ENCODE peak calls at places on chromosomes 11 and 22, in five cellular contexts. A is spleen, P is A549, F is stomach, O is upper lobe of left lung. S is an unnamed sample.

GRCh38 chr11:80034801-80035200 is 594.0 kb upstream of the TENM4 start:
- DNase-seq in F (no peak), O (no peak), P (no peak), A (no peak), S (no peak)

GRCh38 chr11:12222099-12222751 is 111.8 kb downstream of the MICAL2 start:
- DNase-seq in O (peak; percentile 85), F (peak; percentile 51), P (no peak), A (no peak), S (no peak)

GRCh38 chr11:63764712-63765631 is 3.6 kb downstream of the ZFTA start:
- DNase-seq in P (no peak), O (no peak), A (no peak), F (no peak), S (peak; percentile 80)

GRCh38 chr22:40703731-40704130 is 24.4 kb downstream of the MCHR1 start:
- DNase-seq in A (no peak), O (no peak), F (no peak), P (no peak), S (no peak)

GRCh38 chr11:71176812-71177211 is 75.6 kb downstream of the SHANK2 start:
- DNase-seq in O (no peak), F (no peak), A (no peak), P (no peak), S (no peak)

GRCh38 chr11:77111946-77112345 is 9.3 kb downstream of the OMP start:
- DNase-seq in O (no peak), F (no peak), A (no peak), P (no peak), S (no peak)

GRCh38 chr22:24601217-24602104 is 1.5 kb upstream of the GGT1 start:
- DNase-seq in F (peak; percentile 97), O (peak; percentile 87), P (no peak), A (no peak), S (no peak)

GRCh38 chr22:49028111-49028510 is 799.6 kb downstream of the BRD1 start:
- DNase-seq in F (no peak), P (no peak), A (no peak), O (no peak), S (no peak)

GRCh38 chr11:32087602-32088001 is 3.3 kb upstream of the RCN1 start:
- DNase-seq in P (no peak), O (no peak), F (no peak), A (no peak), S (no peak)

GRCh38 chr22:22609271-22609670 is 35.1 kb upstream of the GGTLC2 start:
- DNase-seq in A (no peak), O (no peak), P (no peak), F (no peak), S (no peak)

GRCh38 chr11:78560826-78561484 is 13.7 kb downstream of the NARS2 start:
- DNase-seq in A (no peak), O (no peak), P (no peak), F (no peak), S (peak; percentile 25)

GRCh38 chr11:9516113-9516512 is 55.3 kb downstream of the ZNF143 start:
- DNase-seq in F (no peak), A (no peak), O (no peak), P (no peak), S (no peak)

GRCh38 chr11:68002943-68003845 is 703 bp downstream of the UNC93B1 start:
- DNase-seq in P (no peak), O (peak; percentile 71), F (peak; percentile 75), A (peak; percentile 96), S (no peak)

GRCh38 chr22:48897638-48897954 is 930.1 kb downstream of the BRD1 start:
- DNase-seq in O (no peak), A (peak; percentile 63), P (no peak), F (peak; percentile 20), S (no peak)

GRCh38 chr11:80970016-80970516 is 1529.2 kb upstream of the TENM4 start:
- DNase-seq in O (no peak), A (no peak), P (no peak), F (no peak), S (no peak)

GRCh38 chr11:36164522-36165250 is 124.5 kb downstream of the COMMD9 start:
- DNase-seq in F (no peak), O (no peak), A (no peak), P (no peak), S (no peak)

GRCh38 chr11:73507086-73507485 is 90.8 kb downstream of the FAM168A start:
- DNase-seq in F (no peak), O (no peak), P (no peak), A (no peak), S (no peak)

GRCh38 chr22:27641049-27641790 is 160.3 kb downstream of the MN1 start:
- DNase-seq in F (no peak), A (peak; percentile 47), P (no peak), O (no peak), S (no peak)

GRCh38 chr22:27639180-27640086 is 162.1 kb downstream of the MN1 start:
- DNase-seq in F (no peak), A (no peak), P (no peak), O (no peak), S (no peak)

GRCh38 chr22:27644566-27644965 is 157.0 kb downstream of the MN1 start:
- DNase-seq in P (no peak), A (no peak), F (no peak), O (no peak), S (no peak)

GRCh38 chr22:27638329-27639179 is 163.0 kb downstream of the MN1 start:
- DNase-seq in O (no peak), F (no peak), P (no peak), A (no peak), S (no peak)

DNA sequence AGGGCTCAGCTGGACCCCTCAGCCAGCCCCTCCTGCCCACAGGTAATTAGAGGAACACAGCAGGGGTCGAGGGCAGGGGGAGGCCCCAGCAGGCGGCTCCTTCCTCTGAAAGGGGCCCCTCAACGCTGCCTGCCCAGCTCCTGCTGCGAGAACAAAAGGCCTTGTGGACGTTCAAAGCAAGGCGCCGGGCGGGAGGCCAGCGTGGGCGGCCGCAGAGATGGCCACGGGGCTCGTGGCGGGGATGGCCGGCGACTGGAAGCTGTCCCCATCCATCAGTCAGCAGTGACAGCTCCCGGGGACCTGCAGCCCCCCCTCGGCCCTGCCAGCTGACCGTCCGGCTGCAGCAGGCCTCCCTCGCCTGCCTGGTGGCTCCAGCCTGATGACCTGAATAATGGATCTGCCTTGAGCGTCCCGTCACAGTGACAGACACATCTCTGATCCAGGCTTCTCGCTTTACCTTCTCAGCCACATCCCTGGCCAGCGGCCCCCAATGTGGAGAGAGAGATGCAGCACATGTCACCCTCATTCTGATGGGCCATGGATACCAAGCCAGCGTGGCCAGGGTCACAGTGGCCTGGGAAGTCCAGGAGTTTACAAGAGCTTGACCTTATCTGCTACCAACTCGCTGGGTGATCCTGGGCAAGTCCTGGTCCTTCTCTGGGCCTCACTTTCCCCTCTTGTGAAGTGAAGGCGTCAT is 159.3 kb downstream of the MN1 start:
- DNase-seq in F (no peak), P (no peak), O (no peak), A (peak; percentile 47), S (no peak)
- TF ChIP-seq POLR2A in F (no peak), P (no peak), O (no peak), A (no peak), S (no peak)

DNA sequence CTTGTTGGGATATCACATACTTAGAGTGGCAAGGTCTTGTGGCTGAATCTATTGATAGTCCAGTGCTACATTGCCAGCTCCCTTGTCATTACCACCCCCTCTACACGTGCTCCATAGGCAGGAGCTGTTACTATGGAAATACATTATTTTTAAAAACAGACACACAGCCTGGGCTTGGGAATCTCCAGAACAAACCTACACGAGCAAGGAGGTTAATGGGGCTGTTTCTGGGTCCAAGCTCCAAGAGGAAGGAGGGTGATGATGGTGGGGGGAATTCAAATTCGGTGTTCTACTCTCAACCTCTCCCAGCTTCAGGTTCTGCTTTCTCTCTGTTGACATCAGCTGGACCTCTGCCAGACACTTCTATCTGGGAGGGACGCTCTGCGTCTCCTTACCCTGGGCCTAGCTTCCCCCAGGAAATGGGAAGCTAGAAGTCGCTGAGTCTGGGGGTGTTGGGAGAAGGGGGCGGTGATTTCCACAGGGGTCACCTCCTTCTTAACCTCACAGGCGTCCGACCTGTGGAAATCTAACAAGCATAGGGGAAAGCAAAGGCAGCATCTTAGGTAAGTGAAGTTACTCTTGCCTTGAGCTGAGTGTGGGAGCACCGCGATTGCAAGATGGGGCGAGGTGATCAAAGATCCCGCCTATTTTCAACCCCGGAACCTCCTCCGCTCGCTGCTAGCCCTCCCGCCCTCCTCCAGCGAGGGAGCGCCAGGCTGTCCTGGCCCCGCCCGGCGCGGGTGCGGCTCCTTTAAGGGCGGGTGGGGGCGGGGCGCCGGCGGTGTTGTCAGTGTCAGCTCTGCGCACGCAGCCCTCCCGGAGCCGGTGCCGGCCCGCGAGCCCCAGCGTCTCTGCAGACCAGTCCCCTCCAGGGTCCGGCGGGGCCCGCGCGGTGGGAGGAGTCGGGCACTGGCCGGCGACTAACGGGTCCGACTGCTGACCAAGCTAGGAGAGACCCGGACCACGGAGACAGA is at the start of gene C2CD2L:
- DNase-seq in A (peak; percentile 97), O (peak; percentile 96), F (peak; percentile 92), P (peak; percentile 84), S (peak; percentile 90)
- TF ChIP-seq POLR2A in A (no peak), O (no peak), F (no peak), P (peak; percentile 13), S (no peak)

DNA sequence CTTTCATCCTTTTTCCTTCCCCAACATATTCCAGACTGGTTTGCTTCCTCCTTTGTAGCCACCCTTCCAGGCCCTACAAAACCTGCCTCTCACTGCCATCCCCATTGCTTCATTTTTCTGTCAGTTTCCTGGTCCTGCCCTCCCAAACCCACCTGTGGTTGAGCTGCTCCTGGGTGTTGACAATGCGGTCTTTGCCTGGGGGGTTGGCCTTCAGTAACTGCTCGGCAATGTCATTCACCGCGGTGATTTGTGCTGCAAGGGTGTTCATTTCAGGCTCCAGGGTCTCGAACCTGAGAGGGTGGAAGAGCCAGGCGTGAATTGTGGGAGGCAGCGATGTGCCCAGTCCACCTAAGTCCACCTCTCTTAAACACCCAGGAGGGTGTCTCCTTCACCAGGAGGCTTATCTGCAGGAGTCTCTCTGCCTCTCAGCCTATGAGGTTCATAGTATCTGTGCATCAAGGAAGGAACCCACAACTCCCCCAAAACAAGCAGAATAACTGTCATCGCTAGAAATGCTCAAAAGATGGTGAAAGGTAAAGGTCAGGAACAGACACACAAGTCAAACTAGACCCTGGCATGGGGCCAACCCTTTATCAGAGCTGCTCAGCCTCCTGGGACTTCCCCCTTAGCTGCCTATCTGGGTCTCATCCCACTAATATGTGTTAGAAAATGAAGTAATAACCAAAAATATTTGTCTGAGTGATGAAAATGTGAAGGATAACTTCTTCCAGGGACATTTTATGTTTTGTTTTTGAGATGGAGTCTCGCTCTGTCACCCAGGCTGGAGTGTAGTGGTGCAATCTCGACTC is 23.9 kb upstream of the RBM4B start:
- DNase-seq in O (no peak), F (peak; percentile 48), A (no peak), P (no peak), S (no peak)
- TF ChIP-seq POLR2A in O (no peak), F (no peak), A (no peak), P (no peak), S (no peak)

GRCh38 chr11:3231851-3232744 is at the start of gene MRGPRE:
- DNase-seq in P (no peak), A (peak; percentile 73), F (no peak), O (peak; percentile 18), S (peak; percentile 83)

GRCh38 chr11:3232956-3233355 is 739 bp upstream of the MRGPRE start:
- DNase-seq in P (no peak), F (no peak), A (no peak), O (no peak), S (no peak)

GRCh38 chr11:3230636-3231549 is 1.3 kb downstream of the MRGPRE start:
- DNase-seq in F (no peak), O (no peak), P (no peak), A (no peak), S (no peak)

GRCh38 chr11:3229673-3230630 is 2.3 kb downstream of the MRGPRE start:
- DNase-seq in P (no peak), O (no peak), F (no peak), A (peak; percentile 65), S (peak; percentile 80)

DNA sequence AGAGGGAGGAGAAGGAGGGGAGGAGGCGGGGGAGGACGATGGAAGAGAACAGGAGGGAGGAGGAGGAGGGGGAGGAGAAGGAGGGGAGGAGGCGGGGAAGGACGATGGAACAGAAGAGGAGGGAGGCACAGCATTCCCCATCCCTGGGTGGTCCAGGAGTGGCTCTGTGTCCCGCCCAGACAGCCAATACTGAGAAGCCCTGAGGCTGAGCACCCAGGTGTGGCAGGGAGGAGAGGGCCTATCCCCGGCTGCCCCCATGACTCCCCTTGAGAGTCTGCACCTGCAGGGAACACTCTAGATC is 717 bp downstream of the MRGPRE start:
- DNase-seq in P (no peak), F (no peak), A (no peak), O (no peak), S (no peak)
- TF ChIP-seq POLR2A in P (no peak), F (no peak), A (no peak), O (no peak), S (no peak)